ENCODE peak calls at places on chromosome 6, in nine cellular contexts. H, F, W, N, M, J, S, Q and A are unnamed samples.

GRCh38 chr6:7172605-7173185 is 64.9 kb downstream of the RREB1 start:
- DNase-seq in S (no peak), N (no peak), Q (peak; percentile 63), W (no peak), M (no peak), F (no peak), J (no peak), H (no peak), A (no peak)

GRCh38 chr6:90027004-90027403 is 132.7 kb downstream of the GJA10 start:
- DNase-seq in W (no peak), S (no peak), M (no peak), N (no peak), J (no peak), F (no peak), H (no peak), Q (no peak), A (no peak)

GRCh38 chr6:30508890-30509736 is 19.8 kb downstream of the HLA-E start:
- DNase-seq in J (no peak), Q (peak; percentile 51), S (no peak), N (no peak), F (no peak), W (no peak), H (no peak), M (no peak), A (no peak)

GRCh38 chr6:13006578-13007300 is 290.2 kb downstream of the PHACTR1 start:
- DNase-seq in N (no peak), W (no peak), F (no peak), M (no peak), J (no peak), S (no peak), H (no peak), Q (no peak), A (no peak)

GRCh38 chr6:136323431-136324112 is 33.9 kb upstream of the BCLAF1 start:
- DNase-seq in F (no peak), H (no peak), W (no peak), Q (no peak), M (no peak), S (no peak), N (no peak), J (no peak), A (no peak)

GRCh38 chr6:156931283-156931682 is 154.1 kb downstream of the ARID1B start:
- DNase-seq in N (no peak), W (no peak), J (no peak), M (no peak), F (no peak), H (no peak), Q (no peak), S (no peak), A (no peak)

GRCh38 chr6:37137201-37137880 is 32.6 kb upstream of the PIM1 start:
- DNase-seq in J (peak; percentile 100), F (no peak), S (no peak), N (no peak), H (no peak), W (peak; percentile 87), M (no peak), Q (peak; percentile 99), A (peak; percentile 30)

GRCh38 chr6:11143394-11144371 is 32.2 kb upstream of the ERVFRD-1 start:
- DNase-seq in J (peak; percentile 79), W (no peak), H (peak; percentile 93), S (no peak), F (peak; percentile 54), M (no peak), N (peak; percentile 30), Q (peak; percentile 92), A (peak; percentile 44)

GRCh38 chr6:134345780-134346179 is 27.9 kb upstream of the SGK1 start:
- DNase-seq in W (no peak), S (no peak), H (no peak), M (no peak), N (peak; percentile 39), F (no peak), Q (no peak), J (no peak), A (no peak)

GRCh38 chr6:2183235-2183634 is 62.2 kb downstream of the GMDS start:
- DNase-seq in J (no peak), N (no peak), S (no peak), Q (no peak), M (no peak), W (no peak), F (no peak), H (no peak), A (no peak)

GRCh38 chr6:110720066-110720465 is 95.2 kb downstream of the CDK19 start:
- DNase-seq in W (no peak), H (no peak), M (no peak), Q (no peak), N (no peak), S (no peak), F (no peak), J (no peak), A (no peak)

GRCh38 chr6:110728501-110728900 is 86.8 kb downstream of the CDK19 start:
- DNase-seq in Q (no peak), F (no peak), M (no peak), S (no peak), W (no peak), H (no peak), J (no peak), N (no peak), A (no peak)

GRCh38 chr6:110723017-110723416 is 92.3 kb downstream of the CDK19 start:
- DNase-seq in Q (no peak), W (no peak), N (no peak), F (no peak), H (no peak), S (no peak), J (no peak), M (no peak), A (no peak)
- H3K36me3 ChIP-seq in Q (peaks cover 2% of the 10 kb centered on the region), W (no peaks in the 10 kb centered on the region), N (no peaks in the 10 kb centered on the region), F (no peaks in the 10 kb centered on the region), H (no peaks in the 10 kb centered on the region), S (no peaks in the 10 kb centered on the region), J (no peaks in the 10 kb centered on the region), M (no peaks in the 10 kb centered on the region), A (no peaks in the 10 kb centered on the region)

DNA sequence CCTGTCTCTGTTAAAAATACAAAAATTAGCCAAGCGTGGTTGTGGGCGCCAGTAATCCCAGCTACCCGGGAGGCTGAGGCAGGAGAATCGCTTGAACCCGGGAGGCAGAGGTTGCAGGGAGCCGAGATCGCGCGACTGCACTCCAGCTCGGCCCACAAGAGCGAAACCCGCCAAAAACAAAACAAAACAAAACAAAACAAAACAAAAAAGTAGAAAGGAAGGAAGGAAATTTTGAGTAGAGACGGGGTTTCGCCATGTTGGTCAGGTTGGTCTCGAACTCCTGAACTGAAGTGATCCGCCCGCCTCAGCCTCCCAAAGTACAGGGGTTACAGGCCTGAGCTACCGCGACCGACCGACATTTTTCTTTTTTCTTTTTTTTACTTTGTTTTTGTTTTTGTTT is 30.6 kb upstream of the PRSS16 start:
- DNase-seq in S (no peak), N (no peak), Q (no peak), W (no peak), M (no peak), F (no peak), J (no peak), H (no peak), A (no peak)
- H3K9me3 ChIP-seq in S (peaks cover 3% of the 10 kb centered on the region), N (no peaks in the 10 kb centered on the region), Q (no peaks in the 10 kb centered on the region), W (no peaks in the 10 kb centered on the region), M (no peaks in the 10 kb centered on the region), F (no peaks in the 10 kb centered on the region), J (peaks cover 4% of the 10 kb centered on the region), H (no peaks in the 10 kb centered on the region), A (no peaks in the 10 kb centered on the region)

GRCh38 chr6:34945317-34945716 is 56.3 kb downstream of the ANKS1A start:
- DNase-seq in H (no peak), Q (no peak), J (no peak), N (no peak), W (no peak), S (no peak), M (no peak), F (no peak), A (no peak)

GRCh38 chr6:34940030-34940434 is 51.0 kb downstream of the ANKS1A start:
- DNase-seq in M (no peak), S (no peak), J (no peak), Q (no peak), W (no peak), H (no peak), N (no peak), F (no peak), A (no peak)

GRCh38 chr6:34938268-34938667 is 49.2 kb downstream of the ANKS1A start:
- DNase-seq in N (no peak), J (no peak), M (no peak), W (no peak), S (no peak), Q (no peak), F (no peak), H (no peak), A (no peak)

DNA sequence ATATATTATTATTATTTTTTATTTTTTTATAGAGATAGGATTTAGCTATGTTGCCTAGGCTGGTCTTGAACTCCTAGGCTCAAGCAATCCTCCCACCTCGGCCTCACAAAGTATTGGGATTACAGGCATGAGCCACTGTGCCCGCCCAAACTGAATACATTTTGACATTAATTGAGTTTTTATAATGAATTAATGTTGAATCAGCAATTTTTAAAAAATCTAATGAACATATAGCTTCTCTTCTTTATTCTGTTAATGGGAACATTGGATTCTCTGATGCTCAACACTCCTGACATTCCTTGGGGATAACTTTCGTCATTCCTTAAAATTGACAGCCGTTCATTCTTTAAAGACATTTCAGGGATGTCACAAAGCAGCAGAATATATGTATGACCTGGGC is 52.4 kb downstream of the ANKS1A start:
- DNase-seq in H (no peak), N (no peak), J (no peak), S (no peak), F (no peak), W (no peak), M (no peak), Q (no peak), A (no peak)
- H3K36me3 ChIP-seq in H (no peaks in the 10 kb centered on the region), N (no peaks in the 10 kb centered on the region), J (no peaks in the 10 kb centered on the region), S (no peaks in the 10 kb centered on the region), F (no peaks in the 10 kb centered on the region), W (no peaks in the 10 kb centered on the region), M (no peaks in the 10 kb centered on the region), Q (no peaks in the 10 kb centered on the region), A (no peaks in the 10 kb centered on the region)

GRCh38 chr6:118444796-118445195 is 103.3 kb upstream of the PLN start:
- DNase-seq in J (no peak), H (no peak), N (no peak), M (no peak), Q (no peak), W (no peak), F (no peak), S (no peak), A (no peak)
- H3K9me3 ChIP-seq in J (peaks cover 12% of the 10 kb centered on the region), H (peaks cover 4% of the 10 kb centered on the region), N (no peaks in the 10 kb centered on the region), M (peaks cover 6% of the 10 kb centered on the region), Q (no peaks in the 10 kb centered on the region), W (no peaks in the 10 kb centered on the region), F (peaks cover 26% of the 10 kb centered on the region), S (no peaks in the 10 kb centered on the region), A (no peaks in the 10 kb centered on the region)

DNA sequence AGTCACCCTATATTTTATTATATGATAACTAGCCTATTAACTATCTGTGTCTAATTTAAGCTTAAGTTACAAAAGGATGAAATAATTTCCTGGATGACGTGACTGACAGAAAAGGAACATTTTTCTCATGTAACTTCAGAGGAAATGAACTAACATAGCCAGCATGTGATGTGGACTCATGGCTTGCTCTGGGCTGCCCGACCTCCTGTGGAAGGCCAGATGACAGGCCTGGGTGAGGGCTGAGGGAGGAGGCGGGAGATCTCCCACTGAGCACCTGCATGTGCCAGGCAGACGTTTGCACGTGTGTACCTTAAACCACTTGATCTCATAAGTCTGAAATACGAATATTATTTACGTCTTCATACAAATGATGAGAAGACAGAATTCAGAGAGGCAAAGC is 321.1 kb downstream of the SYNE1 start:
- DNase-seq in N (peak; percentile 27), M (no peak), W (no peak), J (no peak), H (peak; percentile 22), S (no peak), F (no peak), Q (peak; percentile 93), A (no peak)
- H3K36me3 ChIP-seq in N (peaks cover 47% of the 10 kb centered on the region), M (no peaks in the 10 kb centered on the region), W (no peaks in the 10 kb centered on the region), J (peaks cover 53% of the 10 kb centered on the region), H (peaks cover 29% of the 10 kb centered on the region), S (no peaks in the 10 kb centered on the region), F (no peaks in the 10 kb centered on the region), Q (peaks cover 16% of the 10 kb centered on the region), A (no peaks in the 10 kb centered on the region)